ENCODE peak calls at places on chromosomes 5 and 9, in ten cellular contexts. K is uterus; Y is prostate gland; X is psoas muscle; L is body of pancreas; P is AG10803; J is CD8-positive, alpha-beta T cell; Q is H7; Z is brain microvascular endothelial cell; W is CD8-positive, alpha-beta memory T cell. S is an unnamed sample.

GRCh38 chr9:121447341-121447834 is 52.3 kb downstream of the GGTA1 start:
- DNase-seq in P (peak; percentile 89), Y (no peak), J (no peak), X (no peak), Q (no peak), L (no peak), K (no peak), W (no peak), Z (peak; percentile 71), S (no peak)

GRCh38 chr5:66661149-66661548 is 65.0 kb downstream of the MAST4 start:
- DNase-seq in J (no peak), W (no peak), Q (no peak), K (no peak), Y (no peak), Z (peak; percentile 18), X (peak; percentile 50), P (peak; percentile 96), L (no peak), S (peak; percentile 21)

GRCh38 chr5:199821-200645 is 8.7 kb downstream of the LRRC14B start:
- DNase-seq in W (no peak), Z (no peak), K (no peak), Y (no peak), L (no peak), J (no peak), Q (peak; percentile 76), P (no peak), X (no peak), S (no peak)

GRCh38 chr9:76138360-76138759 is 247.9 kb downstream of the PCSK5 start:
- DNase-seq in K (no peak), L (no peak), W (no peak), J (no peak), Y (no peak), Z (no peak), X (no peak), Q (no peak), P (no peak), S (no peak)

GRCh38 chr5:151274666-151275065 is 21.7 kb downstream of the GM2A start:
- DNase-seq in X (no peak), L (no peak), P (no peak), Q (no peak), K (no peak), Y (peak; percentile 59), J (no peak), W (no peak), Z (no peak), S (no peak)

GRCh38 chr9:69427286-69427685 is 102.3 kb downstream of the ENTREP1 start:
- DNase-seq in Z (no peak), P (no peak), Q (no peak), Y (no peak), K (no peak), J (no peak), L (no peak), W (no peak), X (no peak), S (no peak)

GRCh38 chr5:124061663-124062062 is 549.7 kb downstream of the CSNK1G3 start:
- DNase-seq in Q (no peak), J (no peak), Z (no peak), K (peak; percentile 59), P (peak; percentile 33), X (no peak), Y (peak; percentile 63), L (peak; percentile 66), W (no peak), S (peak; percentile 62)

GRCh38 chr5:6393596-6394194 is 15.3 kb upstream of the MED10 start:
- DNase-seq in X (no peak), Z (no peak), Y (no peak), K (no peak), L (no peak), J (no peak), Q (no peak), W (no peak), P (no peak), S (no peak)

GRCh38 chr9:88087906-88088305 is 50.4 kb downstream of the SPATA31C2 start:
- DNase-seq in Z (no peak), Y (no peak), K (no peak), X (no peak), Q (no peak), W (no peak), L (no peak), P (no peak), J (no peak), S (no peak)

GRCh38 chr9:130377612-130378011 is 67.1 kb upstream of the ASS1 start:
- DNase-seq in J (no peak), P (no peak), Q (no peak), X (no peak), Y (no peak), W (no peak), K (no peak), Z (no peak), L (no peak), S (no peak)

GRCh38 chr5:141867139-141867538 is 11.1 kb downstream of the PCDH1 start:
- DNase-seq in Y (no peak), W (no peak), J (no peak), L (no peak), Q (no peak), P (no peak), X (no peak), K (no peak), Z (no peak), S (peak; percentile 83)

GRCh38 chr9:133609311-133610098 is at the start of gene FAM163B:
- DNase-seq in Q (peak; percentile 98), Z (peak; percentile 9), Y (peak; percentile 13), P (peak; percentile 5), J (peak; percentile 7), W (peak; percentile 33), X (peak; percentile 48), K (no peak), L (peak; percentile 48), S (no peak)

GRCh38 chr5:116754556-116754955 is 179.9 kb upstream of the SEMA6A start:
- DNase-seq in P (no peak), L (no peak), W (no peak), K (no peak), Z (no peak), Q (no peak), Y (no peak), J (no peak), X (no peak), S (no peak)

GRCh38 chr9:132221941-132222340 is 60.1 kb downstream of the NTNG2 start:
- DNase-seq in L (no peak), J (no peak), Q (no peak), W (no peak), Z (no peak), X (no peak), Y (no peak), P (no peak), K (no peak), S (no peak)

GRCh38 chr9:18928711-18929110 is 104.3 kb downstream of the SAXO1 start:
- DNase-seq in L (no peak), Y (no peak), Z (peak; percentile 87), X (no peak), P (no peak), J (no peak), K (no peak), W (no peak), Q (no peak), S (no peak)

GRCh38 chr9:36251428-36251827 is 6.8 kb downstream of the GNE start:
- DNase-seq in K (no peak), X (no peak), P (no peak), Q (no peak), L (no peak), W (no peak), Y (no peak), J (no peak), Z (no peak), S (no peak)

GRCh38 chr5:143533978-143534763 is 130.7 kb upstream of the NR3C1 start:
- DNase-seq in J (no peak), K (no peak), X (no peak), W (no peak), Q (no peak), Y (no peak), L (peak; percentile 16), Z (no peak), P (no peak), S (no peak)

GRCh38 chr5:149809919-149810691 is 80.0 kb downstream of the PPARGC1B start:
- DNase-seq in J (no peak), W (no peak), L (no peak), K (no peak), Z (no peak), X (no peak), Y (no peak), Q (no peak), P (no peak), S (no peak)

GRCh38 chr9:35908484-35909125 is 685 bp upstream of the SPAAR start:
- DNase-seq in J (no peak), X (peak; percentile 48), K (peak; percentile 57), W (no peak), Z (no peak), P (peak; percentile 41), Q (peak; percentile 36), Y (no peak), L (no peak), S (no peak)

GRCh38 chr5:57167201-57167600 is 6.7 kb upstream of the GPBP1 start:
- DNase-seq in Z (no peak), L (no peak), X (no peak), P (no peak), Y (no peak), Q (no peak), K (no peak), W (no peak), J (no peak), S (no peak)
- H3K4me3 ChIP-seq in Z (no peak overlapping the region), L (no peak overlapping the region), X (no peak overlapping the region), P (no peak overlapping the region), Y (no peak overlapping the region), Q (no peak overlapping the region), K (no peak overlapping the region), W (no peak overlapping the region), J (no peak overlapping the region), S (no peak overlapping the region)

GRCh38 chr9:110148868-110149267 is 59.1 kb downstream of the C9orf152 start:
- DNase-seq in K (no peak), Y (no peak), P (peak; percentile 77), X (no peak), W (no peak), L (no peak), Z (peak; percentile 22), J (no peak), Q (no peak), S (no peak)
- H3K4me3 ChIP-seq in K (no peak overlapping the region), Y (no peak overlapping the region), P (no peak overlapping the region), X (no peak overlapping the region), W (peak overlapping the region; percentile 60), L (no peak overlapping the region), Z (no peak overlapping the region), J (peak overlapping the region; percentile 31), Q (no peak overlapping the region), S (no peak overlapping the region)

GRCh38 chr5:88860501-88860900 is 22.5 kb downstream of the MEF2C start:
- DNase-seq in Q (no peak), X (no peak), J (no peak), Y (no peak), W (no peak), P (peak; percentile 77), L (no peak), Z (peak; percentile 12), K (no peak), S (no peak)

GRCh38 chr5:88858392-88858791 is 24.6 kb downstream of the MEF2C start:
- DNase-seq in X (no peak), W (no peak), Z (no peak), Q (no peak), P (no peak), K (no peak), Y (no peak), L (no peak), J (no peak), S (no peak)

GRCh38 chr5:88854769-88855168 is 28.2 kb downstream of the MEF2C start:
- DNase-seq in X (no peak), Q (no peak), W (no peak), Y (no peak), Z (no peak), L (no peak), J (no peak), K (no peak), P (no peak), S (no peak)
- H3K4me3 ChIP-seq in X (no peak overlapping the region), Q (no peak overlapping the region), W (no peak overlapping the region), Y (no peak overlapping the region), Z (no peak overlapping the region), L (no peak overlapping the region), J (no peak overlapping the region), K (no peak overlapping the region), P (no peak overlapping the region), S (no peak overlapping the region)

GRCh38 chr5:1803192-1803591 is 2.0 kb downstream of the NDUFS6 start:
- DNase-seq in X (no peak), P (no peak), J (no peak), Y (no peak), Z (no peak), K (no peak), W (no peak), Q (no peak), L (no peak), S (no peak)
- H3K4me3 ChIP-seq in X (no peak overlapping the region), P (no peak overlapping the region), J (no peak overlapping the region), Y (no peak overlapping the region), Z (no peak overlapping the region), K (no peak overlapping the region), W (no peak overlapping the region), Q (no peak overlapping the region), L (no peak overlapping the region), S (no peak overlapping the region)

S was measured in colonic mucosa.